ENCODE peak calls at places on chromosomes 1 and 21, in six cellular contexts. One of them, this sample, is unnamed.

GRCh38 chr1:209747580-209748262 is 8.1 kb upstream of the TRAF3IP3 start:
- DNase-seq in CD8-positive, alpha-beta memory T cell: peak; percentile 82
- DNase-seq in right lobe of liver: peak; percentile 98
- DNase-seq in Peyer's patch: peak; percentile 95
- DNase-seq in ovary: peak; percentile 96
- DNase-seq in naive thymus-derived CD4-positive, alpha-beta T cell: peak; percentile 74
- DNase-seq in this sample: peak; percentile 95

GRCh38 chr1:13828454-13829151 is 128.6 kb downstream of the PRDM2 start:
- DNase-seq in ovary: peak; percentile 55
- DNase-seq in CD8-positive, alpha-beta memory T cell: no peak
- DNase-seq in naive thymus-derived CD4-positive, alpha-beta T cell: no peak
- DNase-seq in Peyer's patch: peak; percentile 86
- DNase-seq in right lobe of liver: no peak
- DNase-seq in this sample: peak; percentile 75

GRCh38 chr1:85343612-85344255 is 67.3 kb upstream of the BCL10 start:
- DNase-seq in ovary: no peak
- DNase-seq in Peyer's patch: no peak
- DNase-seq in CD8-positive, alpha-beta memory T cell: no peak
- DNase-seq in naive thymus-derived CD4-positive, alpha-beta T cell: no peak
- DNase-seq in right lobe of liver: no peak
- DNase-seq in this sample: no peak

GRCh38 chr21:44900559-44901251 is 20.0 kb downstream of the ITGB2 start:
- DNase-seq in Peyer's patch: no peak
- DNase-seq in naive thymus-derived CD4-positive, alpha-beta T cell: no peak
- DNase-seq in ovary: no peak
- DNase-seq in CD8-positive, alpha-beta memory T cell: no peak
- DNase-seq in right lobe of liver: no peak
- DNase-seq in this sample: peak; percentile 51

GRCh38 chr1:70168283-70168682 is 37.1 kb downstream of the LRRC40 start:
- DNase-seq in right lobe of liver: no peak
- DNase-seq in CD8-positive, alpha-beta memory T cell: no peak
- DNase-seq in Peyer's patch: no peak
- DNase-seq in naive thymus-derived CD4-positive, alpha-beta T cell: no peak
- DNase-seq in ovary: no peak
- DNase-seq in this sample: no peak

GRCh38 chr21:16084776-16085364 is 355.1 kb downstream of the USP25 start:
- DNase-seq in right lobe of liver: no peak
- DNase-seq in CD8-positive, alpha-beta memory T cell: no peak
- DNase-seq in ovary: no peak
- DNase-seq in naive thymus-derived CD4-positive, alpha-beta T cell: no peak
- DNase-seq in Peyer's patch: no peak
- DNase-seq in this sample: no peak

GRCh38 chr1:66533804-66534745 is at the start of gene SGIP1:
- DNase-seq in CD8-positive, alpha-beta memory T cell: no peak
- DNase-seq in Peyer's patch: peak; percentile 51
- DNase-seq in naive thymus-derived CD4-positive, alpha-beta T cell: peak; percentile 42
- DNase-seq in ovary: peak; percentile 21
- DNase-seq in right lobe of liver: peak; percentile 50
- DNase-seq in this sample: peak; percentile 57

GRCh38 chr1:5959667-5960230 is 32.5 kb downstream of the NPHP4 start:
- DNase-seq in right lobe of liver: no peak
- DNase-seq in ovary: no peak
- DNase-seq in CD8-positive, alpha-beta memory T cell: no peak
- DNase-seq in Peyer's patch: peak; percentile 11
- DNase-seq in naive thymus-derived CD4-positive, alpha-beta T cell: no peak
- DNase-seq in this sample: peak; percentile 39

GRCh38 chr1:62981434-62981833 is 197.5 kb downstream of the ATG4C start:
- DNase-seq in right lobe of liver: no peak
- DNase-seq in CD8-positive, alpha-beta memory T cell: no peak
- DNase-seq in Peyer's patch: no peak
- DNase-seq in naive thymus-derived CD4-positive, alpha-beta T cell: no peak
- DNase-seq in ovary: no peak
- DNase-seq in this sample: no peak

GRCh38 chr1:62977321-62977720 is 193.4 kb downstream of the ATG4C start:
- DNase-seq in Peyer's patch: no peak
- DNase-seq in right lobe of liver: no peak
- DNase-seq in naive thymus-derived CD4-positive, alpha-beta T cell: no peak
- DNase-seq in ovary: no peak
- DNase-seq in CD8-positive, alpha-beta memory T cell: no peak
- DNase-seq in this sample: no peak

DNA sequence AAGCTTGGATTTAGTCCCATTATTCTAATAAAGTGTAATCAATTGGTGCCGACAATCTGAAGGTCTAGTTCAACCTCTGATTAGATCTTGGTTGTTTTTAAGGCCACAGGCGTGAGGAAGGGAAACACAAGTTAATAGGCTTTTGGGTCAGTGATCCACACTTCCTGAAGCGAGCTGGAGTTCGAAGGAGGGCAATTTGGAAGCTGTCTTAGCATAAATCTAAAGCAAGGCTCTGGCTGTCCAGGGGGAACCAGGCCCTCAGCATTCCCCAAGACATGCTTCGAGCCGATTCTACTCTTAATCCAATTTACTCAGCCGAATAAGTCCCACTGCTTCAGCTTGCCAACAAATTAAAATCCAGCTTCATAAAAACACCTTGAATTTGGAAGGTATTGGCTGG is 194.1 kb downstream of the ATG4C start:
- DNase-seq in naive thymus-derived CD4-positive, alpha-beta T cell: no peak
- DNase-seq in right lobe of liver: no peak
- DNase-seq in CD8-positive, alpha-beta memory T cell: no peak
- DNase-seq in Peyer's patch: no peak
- DNase-seq in ovary: no peak
- DNase-seq in this sample: no peak
- H3K27me3 ChIP-seq in naive thymus-derived CD4-positive, alpha-beta T cell: no peaks in the 10 kb centered on the region
- H3K27me3 ChIP-seq in right lobe of liver: no peaks in the 10 kb centered on the region
- H3K27me3 ChIP-seq in CD8-positive, alpha-beta memory T cell: no peaks in the 10 kb centered on the region
- H3K27me3 ChIP-seq in Peyer's patch: no peaks in the 10 kb centered on the region
- H3K27me3 ChIP-seq in ovary: no peaks in the 10 kb centered on the region
- H3K27me3 ChIP-seq in this sample: no peaks in the 10 kb centered on the region

GRCh38 chr1:228919919-228920318 is 184.6 kb downstream of the RHOU start:
- DNase-seq in CD8-positive, alpha-beta memory T cell: no peak
- DNase-seq in right lobe of liver: no peak
- DNase-seq in Peyer's patch: no peak
- DNase-seq in naive thymus-derived CD4-positive, alpha-beta T cell: no peak
- DNase-seq in ovary: no peak
- DNase-seq in this sample: no peak

GRCh38 chr1:228918335-228918734 is 183.1 kb downstream of the RHOU start:
- DNase-seq in naive thymus-derived CD4-positive, alpha-beta T cell: no peak
- DNase-seq in ovary: no peak
- DNase-seq in Peyer's patch: no peak
- DNase-seq in right lobe of liver: no peak
- DNase-seq in CD8-positive, alpha-beta memory T cell: no peak
- DNase-seq in this sample: no peak

GRCh38 chr1:228922722-228923376 is 187.6 kb downstream of the RHOU start:
- DNase-seq in ovary: no peak
- DNase-seq in CD8-positive, alpha-beta memory T cell: no peak
- DNase-seq in right lobe of liver: no peak
- DNase-seq in naive thymus-derived CD4-positive, alpha-beta T cell: no peak
- DNase-seq in Peyer's patch: no peak
- DNase-seq in this sample: no peak

GRCh38 chr1:228921473-228921872 is 186.2 kb downstream of the RHOU start:
- DNase-seq in CD8-positive, alpha-beta memory T cell: no peak
- DNase-seq in ovary: no peak
- DNase-seq in right lobe of liver: no peak
- DNase-seq in Peyer's patch: no peak
- DNase-seq in naive thymus-derived CD4-positive, alpha-beta T cell: no peak
- DNase-seq in this sample: no peak

GRCh38 chr1:228920791-228921190 is 185.5 kb downstream of the RHOU start:
- DNase-seq in right lobe of liver: no peak
- DNase-seq in naive thymus-derived CD4-positive, alpha-beta T cell: no peak
- DNase-seq in ovary: no peak
- DNase-seq in Peyer's patch: no peak
- DNase-seq in CD8-positive, alpha-beta memory T cell: no peak
- DNase-seq in this sample: no peak
- H3K27ac ChIP-seq in right lobe of liver: no peak overlapping the region
- H3K27ac ChIP-seq in naive thymus-derived CD4-positive, alpha-beta T cell: no peak overlapping the region
- H3K27ac ChIP-seq in ovary: no peak overlapping the region
- H3K27ac ChIP-seq in Peyer's patch: no peak overlapping the region
- H3K27ac ChIP-seq in CD8-positive, alpha-beta memory T cell: no peak overlapping the region
- H3K27ac ChIP-seq in this sample: peak overlapping the region; percentile 55

DNA sequence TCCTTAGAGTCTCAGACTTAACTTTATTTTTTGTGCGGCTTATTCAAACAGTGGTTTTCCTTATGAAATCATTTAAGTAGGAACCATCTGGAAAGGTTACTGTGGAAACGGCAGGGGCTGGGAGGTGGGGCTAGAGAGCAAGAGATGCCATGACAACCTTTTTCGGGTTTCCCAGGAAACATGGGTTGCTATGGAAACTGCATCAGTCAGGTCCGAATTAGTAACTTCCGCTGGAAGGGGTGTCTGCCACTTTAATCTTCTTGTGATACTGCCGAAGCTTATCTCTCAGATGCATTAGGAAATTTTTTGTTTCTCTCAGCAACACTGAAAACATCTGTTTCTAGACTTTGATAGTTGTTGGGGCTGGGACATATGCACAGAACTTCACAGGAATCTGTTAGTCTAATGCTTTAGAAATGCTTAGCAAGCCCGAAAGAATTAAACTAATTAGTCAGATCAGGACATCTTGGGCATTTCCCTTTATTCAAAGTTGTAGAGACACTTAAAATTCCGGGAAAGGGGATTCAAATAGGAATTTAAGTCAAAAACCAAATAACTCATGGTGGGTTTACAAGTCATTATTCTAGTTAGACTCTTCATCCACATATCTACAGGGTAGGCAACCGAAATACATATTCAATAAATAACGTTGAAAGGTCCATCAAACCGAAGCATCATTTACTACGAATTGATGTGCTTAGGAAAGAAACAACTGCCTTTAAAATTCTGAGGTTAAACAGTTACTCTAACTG is 2.6 kb downstream of the KCNA3 start:
- DNase-seq in Peyer's patch: no peak
- DNase-seq in CD8-positive, alpha-beta memory T cell: peak; percentile 86
- DNase-seq in naive thymus-derived CD4-positive, alpha-beta T cell: peak; percentile 91
- DNase-seq in ovary: no peak
- DNase-seq in right lobe of liver: no peak
- DNase-seq in this sample: no peak
- H3K27me3 ChIP-seq in Peyer's patch: no peaks in the 10 kb centered on the region
- H3K27me3 ChIP-seq in CD8-positive, alpha-beta memory T cell: no peaks in the 10 kb centered on the region
- H3K27me3 ChIP-seq in naive thymus-derived CD4-positive, alpha-beta T cell: no peaks in the 10 kb centered on the region
- H3K27me3 ChIP-seq in ovary: no peaks in the 10 kb centered on the region
- H3K27me3 ChIP-seq in right lobe of liver: no peaks in the 10 kb centered on the region
- H3K27me3 ChIP-seq in this sample: peaks cover 18% of the 10 kb centered on the region

GRCh38 chr1:42379794-42380616 is 587 bp upstream of the RIMKLA start:
- DNase-seq in Peyer's patch: no peak
- DNase-seq in naive thymus-derived CD4-positive, alpha-beta T cell: no peak
- DNase-seq in ovary: no peak
- DNase-seq in CD8-positive, alpha-beta memory T cell: no peak
- DNase-seq in right lobe of liver: no peak
- DNase-seq in this sample: no peak
- H3K27ac ChIP-seq in Peyer's patch: peak overlapping the region; percentile 42
- H3K27ac ChIP-seq in naive thymus-derived CD4-positive, alpha-beta T cell: no peak overlapping the region
- H3K27ac ChIP-seq in ovary: no peak overlapping the region
- H3K27ac ChIP-seq in CD8-positive, alpha-beta memory T cell: no peak overlapping the region
- H3K27ac ChIP-seq in right lobe of liver: no peak overlapping the region
- H3K27ac ChIP-seq in this sample: no peak overlapping the region

GRCh38 chr1:170617595-170618215 is 46.2 kb upstream of the PRRX1 start:
- DNase-seq in Peyer's patch: no peak
- DNase-seq in right lobe of liver: no peak
- DNase-seq in ovary: no peak
- DNase-seq in CD8-positive, alpha-beta memory T cell: no peak
- DNase-seq in naive thymus-derived CD4-positive, alpha-beta T cell: no peak
- DNase-seq in this sample: no peak

GRCh38 chr1:170623171-170623570 is 40.8 kb upstream of the PRRX1 start:
- DNase-seq in ovary: no peak
- DNase-seq in CD8-positive, alpha-beta memory T cell: no peak
- DNase-seq in naive thymus-derived CD4-positive, alpha-beta T cell: no peak
- DNase-seq in right lobe of liver: no peak
- DNase-seq in Peyer's patch: no peak
- DNase-seq in this sample: no peak

GRCh38 chr1:170619167-170620030 is 44.5 kb upstream of the PRRX1 start:
- DNase-seq in CD8-positive, alpha-beta memory T cell: no peak
- DNase-seq in naive thymus-derived CD4-positive, alpha-beta T cell: no peak
- DNase-seq in ovary: no peak
- DNase-seq in right lobe of liver: no peak
- DNase-seq in Peyer's patch: no peak
- DNase-seq in this sample: no peak

GRCh38 chr1:170618418-170618817 is 45.5 kb upstream of the PRRX1 start:
- DNase-seq in right lobe of liver: no peak
- DNase-seq in CD8-positive, alpha-beta memory T cell: no peak
- DNase-seq in Peyer's patch: no peak
- DNase-seq in ovary: no peak
- DNase-seq in naive thymus-derived CD4-positive, alpha-beta T cell: no peak
- DNase-seq in this sample: no peak

DNA sequence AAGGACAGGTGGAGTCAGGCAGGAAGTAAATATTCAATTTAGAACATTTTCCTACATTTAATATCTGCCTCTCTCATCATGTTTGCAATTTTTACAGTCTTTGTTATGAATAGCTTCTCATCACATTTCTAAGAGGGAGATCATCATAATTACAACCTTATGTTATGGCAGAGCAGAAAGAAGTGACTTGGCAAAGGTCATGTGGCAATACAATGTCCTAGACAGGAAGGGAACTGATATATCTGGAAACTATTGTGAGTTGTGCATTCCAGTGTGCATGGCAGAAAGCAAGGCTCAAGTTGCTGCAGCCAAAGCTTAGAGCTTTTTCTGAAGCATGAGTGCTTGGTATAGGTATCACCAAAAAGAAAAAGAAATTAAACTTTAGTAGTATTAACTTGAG is 43.8 kb upstream of the PRRX1 start:
- DNase-seq in ovary: no peak
- DNase-seq in naive thymus-derived CD4-positive, alpha-beta T cell: no peak
- DNase-seq in right lobe of liver: no peak
- DNase-seq in CD8-positive, alpha-beta memory T cell: no peak
- DNase-seq in Peyer's patch: no peak
- DNase-seq in this sample: no peak
- H3K27me3 ChIP-seq in ovary: no peaks in the 10 kb centered on the region
- H3K27me3 ChIP-seq in naive thymus-derived CD4-positive, alpha-beta T cell: no peaks in the 10 kb centered on the region
- H3K27me3 ChIP-seq in right lobe of liver: no peaks in the 10 kb centered on the region
- H3K27me3 ChIP-seq in CD8-positive, alpha-beta memory T cell: no peaks in the 10 kb centered on the region
- H3K27me3 ChIP-seq in Peyer's patch: no peaks in the 10 kb centered on the region
- H3K27me3 ChIP-seq in this sample: no peaks in the 10 kb centered on the region

DNA sequence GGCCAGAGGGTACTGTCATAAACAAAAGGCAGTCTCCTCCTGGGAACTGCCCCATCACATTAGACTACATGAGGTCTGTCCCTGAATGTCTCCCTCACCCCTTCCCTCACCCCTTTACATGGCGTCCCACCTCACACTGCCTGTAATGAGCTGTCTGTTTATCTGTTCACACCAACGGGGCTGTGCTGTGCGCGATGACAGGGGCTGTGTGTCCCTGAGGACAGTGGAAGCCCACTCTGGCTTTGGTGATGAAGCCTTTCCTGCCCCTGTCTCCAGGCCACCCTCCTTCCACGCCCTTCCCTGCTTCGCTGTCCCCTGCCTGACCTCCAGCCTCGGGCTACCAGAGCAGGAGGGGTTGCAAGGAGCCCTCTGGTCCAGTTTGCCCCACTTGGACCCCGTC is 22.7 kb downstream of the RHBG start:
- DNase-seq in CD8-positive, alpha-beta memory T cell: no peak
- DNase-seq in right lobe of liver: no peak
- DNase-seq in naive thymus-derived CD4-positive, alpha-beta T cell: no peak
- DNase-seq in Peyer's patch: no peak
- DNase-seq in ovary: no peak
- DNase-seq in this sample: no peak
- H3K27ac ChIP-seq in CD8-positive, alpha-beta memory T cell: no peak overlapping the region
- H3K27ac ChIP-seq in right lobe of liver: no peak overlapping the region
- H3K27ac ChIP-seq in naive thymus-derived CD4-positive, alpha-beta T cell: no peak overlapping the region
- H3K27ac ChIP-seq in Peyer's patch: no peak overlapping the region
- H3K27ac ChIP-seq in ovary: no peak overlapping the region
- H3K27ac ChIP-seq in this sample: no peak overlapping the region